ENCODE peak calls at places on chromosomes 11 and 22, in five cellular contexts. R, E, V, W and M are unnamed samples.

GRCh38 chr11:6995703-6996102 is 24.4 kb downstream of the ZNF214 start:
- DNase-seq in R (no peak), E (no peak), V (no peak), W (no peak), M (no peak)

GRCh38 chr22:43957871-43958270 is 2.6 kb downstream of the SAMM50 start:
- DNase-seq in R (no peak), E (no peak), V (no peak), W (no peak), M (no peak)

GRCh38 chr11:119691701-119692546 is 37.1 kb downstream of the NECTIN1 start:
- DNase-seq in R (no peak), E (peak), V (no peak), W (no peak), M (no peak)

GRCh38 chr22:50506611-50507420 is 686 bp downstream of the LMF2 start:
- DNase-seq in R (no peak), E (no peak), V (no peak), W (no peak), M (no peak)

GRCh38 chr22:36368359-36368983 is 19.3 kb downstream of the MYH9 start:
- DNase-seq in R (no peak), E (no peak), V (no peak), W (no peak), M (peak)

GRCh38 chr11:28049338-28050216 is 58.4 kb downstream of the KIF18A start:
- DNase-seq in R (no peak), E (no peak), V (no peak), W (peak), M (peak)

GRCh38 chr11:96241351-96241841 is 101.6 kb downstream of the MAML2 start:
- DNase-seq in R (no peak), E (no peak), V (peak), W (no peak), M (no peak)

GRCh38 chr11:299951-300735 is 817 bp upstream of the IFITM5 start:
- DNase-seq in R (no peak), E (no peak), V (no peak), W (no peak), M (no peak)

GRCh38 chr11:44417756-44418437 is 108.0 kb upstream of the ALX4 start:
- DNase-seq in R (no peak), E (no peak), V (no peak), W (no peak), M (no peak)

GRCh38 chr22:42635531-42635930 is 4.9 kb downstream of the ATP5MGL start:
- DNase-seq in R (no peak), E (no peak), V (peak), W (peak), M (peak)

GRCh38 chr22:27576815-27577564 is 224.6 kb downstream of the MN1 start:
- DNase-seq in R (no peak), E (no peak), V (no peak), W (no peak), M (no peak)

GRCh38 chr11:73323464-73323863 is 15.4 kb downstream of the ARHGEF17 start:
- DNase-seq in R (no peak), E (no peak), V (peak), W (no peak), M (no peak)

GRCh38 chr22:27337676-27338075 is 463.9 kb downstream of the MN1 start:
- DNase-seq in R (no peak), E (no peak), V (no peak), W (no peak), M (no peak)

GRCh38 chr22:50485221-50486131 is 1.2 kb upstream of the MIOX start:
- DNase-seq in R (no peak), E (no peak), V (no peak), W (no peak), M (no peak)

GRCh38 chr11:116507849-116508695 is 264.7 kb downstream of the BUD13 start:
- DNase-seq in R (no peak), E (no peak), V (no peak), W (no peak), M (no peak)

GRCh38 chr22:46041642-46042041 is 64.7 kb upstream of the WNT7B start:
- DNase-seq in R (no peak), E (no peak), V (no peak), W (no peak), M (no peak)

GRCh38 chr22:26671317-26672059 is 14.1 kb downstream of the MIAT start:
- DNase-seq in R (no peak), E (no peak), V (peak), W (no peak), M (no peak)

GRCh38 chr11:34483475-34483874 is 30.1 kb downstream of the ELF5 start:
- DNase-seq in R (no peak), E (no peak), V (no peak), W (no peak), M (no peak)

GRCh38 chr22:35633520-35633919 is 14.7 kb upstream of the APOL6 start:
- DNase-seq in R (no peak), E (no peak), V (no peak), W (no peak), M (no peak)

GRCh38 chr22:47727656-47728055 is 965.2 kb downstream of the TBC1D22A start:
- DNase-seq in R (no peak), E (no peak), V (no peak), W (no peak), M (no peak)

GRCh38 chr22:39820266-39820665 is 73.3 kb downstream of the ENTHD1 start:
- DNase-seq in R (no peak), E (no peak), V (no peak), W (peak), M (peak)

GRCh38 chr22:48858856-48859255 is 968.8 kb downstream of the BRD1 start:
- DNase-seq in R (no peak), E (no peak), V (no peak), W (no peak), M (no peak)

GRCh38 chr22:39808087-39808486 is 85.5 kb downstream of the ENTHD1 start:
- DNase-seq in R (peak), E (no peak), V (peak), W (peak), M (peak)

GRCh38 chr11:67651976-67652895 is 1.7 kb upstream of the ACY3 start:
- DNase-seq in R (no peak), E (no peak), V (peak), W (no peak), M (no peak)

GRCh38 chr22:42368379-42369249 is 63.6 kb downstream of the NFAM1 start:
- DNase-seq in R (no peak), E (no peak), V (peak), W (no peak), M (peak)

GRCh38 chr22:29071261-29072045 is 1.4 kb upstream of the KREMEN1 start:
- DNase-seq in R (no peak), E (peak), V (peak), W (no peak), M (peak)

GRCh38 chr11:65719887-65720236 is 736 bp downstream of the RNASEH2C start:
- DNase-seq in R (peak), E (no peak), V (no peak), W (no peak), M (no peak)

GRCh38 chr22:20741634-20742581 is 32.0 kb upstream of the SERPIND1 start:
- DNase-seq in R (peak), E (peak), V (peak), W (peak), M (peak)

GRCh38 chr11:113773092-113773415 is 438 bp downstream of the ZW10 start:
- DNase-seq in R (no peak), E (no peak), V (peak), W (peak), M (peak)

GRCh38 chr22:17145021-17145680 is 13.9 kb downstream of the HDHD5 start:
- DNase-seq in R (no peak), E (no peak), V (no peak), W (no peak), M (no peak)

GRCh38 chr11:79437981-79438630 is 2.7 kb downstream of the TENM4 start:
- DNase-seq in R (no peak), E (no peak), V (no peak), W (no peak), M (no peak)